ENCODE peak calls at places on chromosomes 13 and 19, in four cellular contexts. L is EL, M is GM23338, N is left ventricle myocardium inferior. T is an unnamed sample.

GRCh38 chr19:33906578-33907335 is 110.1 kb downstream of the KCTD15 start:
- DNase-seq in L (peak), M (peak), N (peak), T (peak)

GRCh38 chr19:8575467-8575997 is 1.7 kb downstream of the MYO1F start:
- DNase-seq in L (peak), M (peak), N (no peak), T (no peak)

GRCh38 chr13:37681295-37682032 is 82.9 kb upstream of the POSTN start:
- DNase-seq in L (peak), M (no peak), N (no peak), T (peak)

GRCh38 chr19:56942749-56943148 is 102.2 kb upstream of the PEG3 start:
- DNase-seq in L (peak), M (no peak), N (peak), T (no peak)

GRCh38 chr19:50708179-50708879 is 11.3 kb downstream of the SHANK1 start:
- DNase-seq in L (no peak), M (no peak), N (no peak), T (no peak)

GRCh38 chr13:92175330-92175729 is 776.9 kb downstream of the GPC5 start:
- DNase-seq in L (peak), M (peak), N (no peak), T (peak)

GRCh38 chr13:20359335-20359734 is 127.2 kb upstream of the GJB6 start:
- DNase-seq in L (peak), M (no peak), N (no peak), T (peak)

GRCh38 chr13:94825507-94825906 is 113.2 kb upstream of the SOX21 start:
- DNase-seq in L (peak), M (peak), N (peak), T (no peak)

GRCh38 chr19:6217752-6218403 is 61.9 kb downstream of the MLLT1 start:
- DNase-seq in L (no peak), M (no peak), N (no peak), T (no peak)

GRCh38 chr13:46184277-46184699 is 2.3 kb upstream of the LCP1 start:
- DNase-seq in L (peak), M (peak), N (peak), T (no peak)

GRCh38 chr13:66663206-66663605 is 566.9 kb downstream of the PCDH9 start:
- DNase-seq in L (no peak), M (no peak), N (no peak), T (no peak)

GRCh38 chr19:3407556-3408516 is 41.5 kb downstream of the NFIC start:
- DNase-seq in L (no peak), M (no peak), N (peak), T (no peak)

GRCh38 chr13:29676535-29676934 is 81.0 kb upstream of the SLC7A1 start:
- DNase-seq in L (peak), M (no peak), N (no peak), T (no peak)

GRCh38 chr13:22793598-22794134 is 387.1 kb upstream of the SGCG start:
- DNase-seq in L (no peak), M (peak), N (no peak), T (no peak)

T was measured in non-pigmented ciliary epithelial cell.